ENCODE peak calls at places on chromosomes 4 and X, in eight cellular contexts. O is lower leg skin, Y is MM.1S, I is neural crest cell, R is mammary epithelial cell, X is astrocyte of the spinal cord, L is GM23338, Q is upper lobe of right lung. E is an unnamed sample.

GRCh38 chr4:74316397-74316796 is 8.1 kb downstream of the EPGN start:
- DNase-seq in O (no peak), L (peak), X (no peak), Q (no peak), Y (no peak), R (no peak), I (no peak), E (no peak)

GRCh38 chrX:149151805-149152757 is 353.0 kb downstream of the IDS start:
- DNase-seq in O (no peak), I (no peak), Q (no peak), Y (no peak), X (peak), R (peak), L (no peak), E (no peak)

GRCh38 chrX:150371877-150372276 is 8.8 kb downstream of the MAMLD1 start:
- DNase-seq in R (no peak), Y (no peak), I (no peak), Q (no peak), X (no peak), O (no peak), L (no peak), E (no peak)

GRCh38 chr4:134001057-134001456 is 200.5 kb downstream of the PABPC4L start:
- DNase-seq in O (no peak), L (no peak), X (no peak), R (peak), Y (no peak), I (no peak), Q (no peak), E (no peak)

GRCh38 chr4:55008166-55009056 is 117.0 kb downstream of the KDR start:
- DNase-seq in Y (no peak), O (no peak), R (no peak), X (no peak), I (no peak), Q (peak), L (peak), E (no peak)

GRCh38 chr4:25351777-25352421 is 25.2 kb upstream of the ANAPC4 start:
- DNase-seq in Y (no peak), L (peak), X (peak), O (no peak), Q (no peak), I (no peak), R (peak), E (no peak)

GRCh38 chrX:47530054-47530453 is 31.0 kb upstream of the ARAF start:
- DNase-seq in Y (no peak), I (no peak), L (no peak), X (no peak), R (no peak), Q (no peak), O (no peak), E (no peak)

GRCh38 chr4:159047478-159048165 is 55.3 kb upstream of the RAPGEF2 start:
- DNase-seq in Y (no peak), L (no peak), I (no peak), X (no peak), O (no peak), Q (no peak), R (no peak), E (no peak)

GRCh38 chr4:88104902-88105610 is 53.4 kb downstream of the ABCG2 start:
- DNase-seq in I (no peak), Q (no peak), Y (no peak), L (no peak), X (peak), R (peak), O (no peak), E (no peak)

GRCh38 chrX:153974003-153974725 is 1.6 kb downstream of the TMEM187 start:
- DNase-seq in Q (no peak), R (no peak), X (no peak), I (no peak), L (no peak), Y (no peak), O (no peak), E (no peak)

GRCh38 chr4:107391630-107392028 is 328.4 kb downstream of the PAPSS1 start:
- DNase-seq in R (no peak), I (no peak), X (no peak), Q (no peak), O (no peak), L (no peak), Y (no peak), E (no peak)

GRCh38 chrX:109487640-109488039 is 5.8 kb upstream of the GUCY2F start:
- DNase-seq in R (no peak), Y (peak), X (no peak), Q (no peak), I (no peak), L (peak), O (no peak), E (no peak)

GRCh38 chrX:55488559-55489314 is 911 bp downstream of the USP51 start:
- DNase-seq in Q (peak), L (peak), Y (peak), O (peak), X (peak), R (no peak), I (peak), E (peak)

GRCh38 chrX:9746148-9746880 is 19.3 kb downstream of the GPR143 start:
- DNase-seq in I (no peak), O (no peak), L (peak), X (peak), R (peak), Y (no peak), Q (no peak), E (no peak)

GRCh38 chr4:16140520-16141249 is 56.9 kb upstream of the PROM1 start:
- DNase-seq in I (no peak), O (no peak), Q (no peak), X (peak), Y (no peak), R (peak), L (no peak), E (no peak)

GRCh38 chr4:176404591-176404990 is 84.8 kb downstream of the SPCS3 start:
- DNase-seq in R (peak), X (peak), O (no peak), Q (no peak), I (no peak), Y (no peak), L (no peak), E (no peak)

GRCh38 chr4:10620935-10621488 is 63.6 kb downstream of the CLNK start:
- DNase-seq in Y (no peak), O (no peak), Q (no peak), R (no peak), X (no peak), I (no peak), L (peak), E (no peak)

GRCh38 chr4:111494971-111495370 is 650.3 kb upstream of the FAM241A start:
- DNase-seq in Q (no peak), X (peak), Y (no peak), R (no peak), O (no peak), I (no peak), L (no peak), E (no peak)

GRCh38 chr4:6991771-6992557 is 51.2 kb upstream of the TADA2B start:
- DNase-seq in Q (no peak), I (no peak), Y (peak), L (no peak), X (peak), O (peak), R (peak), E (no peak)

GRCh38 chr4:185780472-185780871 is 31.5 kb downstream of the SORBS2 start:
- DNase-seq in X (no peak), I (no peak), L (no peak), R (no peak), Q (no peak), Y (no peak), O (no peak), E (no peak)

GRCh38 chrX:153641575-153642312 is 5.3 kb upstream of the DUSP9 start:
- DNase-seq in Y (no peak), X (no peak), R (no peak), Q (no peak), I (no peak), O (no peak), L (peak), E (no peak)

GRCh38 chrX:46649421-46650260 is 76.1 kb downstream of the CHST7 start:
- DNase-seq in Y (peak), O (no peak), L (peak), Q (no peak), R (no peak), I (no peak), X (peak), E (no peak)

GRCh38 chr4:172830295-172830764 is 338.3 kb upstream of the GALNT7 start:
- DNase-seq in R (no peak), Q (no peak), L (peak), I (no peak), X (peak), Y (peak), O (no peak), E (no peak)

GRCh38 chr4:170202721-170203120 is 113.0 kb upstream of the AADAT start:
- DNase-seq in R (no peak), Y (no peak), O (no peak), L (no peak), I (no peak), Q (no peak), X (no peak), E (no peak)

GRCh38 chr4:170193496-170193895 is 103.7 kb upstream of the AADAT start:
- DNase-seq in L (no peak), I (no peak), O (no peak), X (no peak), Q (no peak), R (peak), Y (no peak), E (no peak)

DNA sequence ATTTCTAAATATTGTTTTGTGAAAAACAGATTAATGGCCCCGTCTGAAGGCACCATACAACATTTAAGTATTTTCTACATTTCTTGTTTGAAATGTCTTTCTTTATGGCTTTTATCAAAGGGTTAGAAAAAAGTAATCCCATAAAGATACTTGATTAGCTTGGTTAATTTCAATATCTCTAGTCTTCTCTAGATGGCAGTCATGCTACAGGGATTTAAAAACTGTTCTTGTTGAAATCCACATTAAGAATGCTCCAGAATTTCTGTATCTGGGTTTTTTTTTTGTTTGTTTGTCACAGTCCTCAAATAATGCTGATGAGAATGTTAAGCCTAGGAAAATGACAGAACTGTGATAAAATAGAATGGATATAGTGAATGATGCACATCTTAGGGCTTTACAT is 109.0 kb upstream of the AADAT start:
- DNase-seq in Y (peak), X (no peak), I (no peak), R (no peak), L (peak), Q (no peak), O (no peak), E (no peak)
- TF ChIP-seq CTCF in Y (peak), X (no peak), I (peak), R (peak), L (peak), Q (peak), O (no peak), E (no peak)

DNA sequence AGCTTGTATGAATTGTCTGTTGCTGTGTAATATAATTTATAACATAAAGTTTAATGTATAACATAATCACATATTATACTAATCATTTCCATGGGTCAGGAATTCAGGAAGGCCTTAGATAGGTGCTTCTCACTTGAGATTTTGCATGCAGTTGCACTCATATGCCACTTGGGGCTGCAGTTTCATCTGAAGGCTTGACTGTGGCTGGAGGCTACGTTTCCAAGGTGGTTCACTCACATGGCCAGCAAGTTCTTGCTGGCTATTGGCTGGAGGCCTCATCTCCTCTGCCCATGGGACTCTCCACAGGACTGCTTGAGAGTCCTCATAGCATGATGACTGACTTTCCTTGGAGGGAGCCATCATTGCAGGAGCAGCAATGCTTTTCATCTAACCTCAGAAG is 53.4 kb upstream of the STX18 start:
- DNase-seq in X (no peak), L (peak), Q (no peak), R (no peak), I (no peak), O (no peak), Y (no peak), E (no peak)
- TF ChIP-seq CTCF in X (peak), L (peak), Q (no peak), R (no peak), I (peak), O (no peak), Y (no peak), E (no peak)

GRCh38 chrX:69503228-69503834 is 795 bp upstream of the NALF2 start:
- DNase-seq in I (no peak), O (no peak), L (peak), R (no peak), Q (no peak), Y (no peak), X (no peak), E (no peak)
- TF ChIP-seq CTCF in I (peak), O (no peak), L (no peak), R (peak), Q (peak), Y (no peak), X (no peak), E (no peak)

DNA sequence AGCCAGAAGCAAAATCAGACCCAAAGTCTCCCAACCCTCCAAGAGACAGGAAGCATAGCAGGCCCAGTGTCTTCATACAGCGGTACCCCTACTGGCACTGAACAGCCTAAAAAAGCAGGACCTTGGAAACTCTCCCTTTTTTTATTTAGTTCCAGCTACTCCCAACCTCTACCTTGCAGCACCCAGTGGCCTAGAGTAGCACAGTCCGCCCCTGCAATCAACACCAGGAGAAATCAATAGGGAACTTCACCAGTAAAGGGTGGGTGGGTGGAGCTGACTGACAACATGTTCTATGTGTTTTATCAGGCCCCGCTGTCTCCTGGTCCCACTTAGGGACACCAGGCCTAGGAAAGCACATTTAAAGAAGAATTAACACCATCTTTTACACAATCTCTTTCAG is 378.5 kb upstream of the CT83 start:
- DNase-seq in Q (no peak), R (no peak), O (no peak), Y (no peak), I (no peak), X (no peak), L (peak), E (no peak)
- TF ChIP-seq CTCF in Q (no peak), R (no peak), O (no peak), Y (no peak), I (no peak), X (no peak), L (no peak), E (no peak)

GRCh38 chr4:77156912-77157858 is at the start of gene CCNG2:
- DNase-seq in O (peak), I (peak), L (peak), Q (peak), R (peak), Y (peak), X (peak), E (peak)
- TF ChIP-seq CTCF in O (no peak), I (no peak), L (no peak), Q (no peak), R (no peak), Y (no peak), X (no peak), E (no peak)